ENCODE peak calls at places on chromosomes 6 and 20, in nine cellular contexts. One of them, this sample, is unnamed.

GRCh38 chr6:111013144-111013905 is 31.5 kb downstream of the RPF2 start:
- DNase-seq in CD4-positive, alpha-beta T cell: no peak
- DNase-seq in neural progenitor cell: no peak
- DNase-seq in colonic mucosa: no peak
- DNase-seq in HCT116: no peak
- DNase-seq in dorsolateral prefrontal cortex: no peak
- DNase-seq in glutamatergic neuron: no peak
- DNase-seq in lung: no peak
- DNase-seq in neural crest cell: no peak
- DNase-seq in this sample: no peak

GRCh38 chr20:59636791-59637370 is 32.5 kb downstream of the PHACTR3 start:
- DNase-seq in lung: peak
- DNase-seq in CD4-positive, alpha-beta T cell: no peak
- DNase-seq in HCT116: no peak
- DNase-seq in neural progenitor cell: no peak
- DNase-seq in neural crest cell: no peak
- DNase-seq in dorsolateral prefrontal cortex: no peak
- DNase-seq in glutamatergic neuron: no peak
- DNase-seq in colonic mucosa: no peak
- DNase-seq in this sample: no peak

GRCh38 chr6:110048221-110048875 is 70.2 kb downstream of the GPR6 start:
- DNase-seq in lung: peak
- DNase-seq in neural crest cell: no peak
- DNase-seq in HCT116: no peak
- DNase-seq in CD4-positive, alpha-beta T cell: no peak
- DNase-seq in colonic mucosa: no peak
- DNase-seq in dorsolateral prefrontal cortex: no peak
- DNase-seq in glutamatergic neuron: no peak
- DNase-seq in neural progenitor cell: no peak
- DNase-seq in this sample: no peak

GRCh38 chr6:5287205-5287965 is 26.1 kb downstream of the FARS2 start:
- DNase-seq in HCT116: no peak
- DNase-seq in neural progenitor cell: no peak
- DNase-seq in lung: no peak
- DNase-seq in colonic mucosa: no peak
- DNase-seq in glutamatergic neuron: no peak
- DNase-seq in dorsolateral prefrontal cortex: no peak
- DNase-seq in neural crest cell: no peak
- DNase-seq in CD4-positive, alpha-beta T cell: no peak
- DNase-seq in this sample: no peak

GRCh38 chr20:24027229-24027628 is 38.6 kb upstream of the GGTLC1 start:
- DNase-seq in lung: peak
- DNase-seq in HCT116: no peak
- DNase-seq in glutamatergic neuron: no peak
- DNase-seq in neural progenitor cell: no peak
- DNase-seq in dorsolateral prefrontal cortex: no peak
- DNase-seq in colonic mucosa: peak
- DNase-seq in neural crest cell: no peak
- DNase-seq in CD4-positive, alpha-beta T cell: peak
- DNase-seq in this sample: no peak

GRCh38 chr20:57783956-57784837 is 74.4 kb upstream of the PMEPA1 start:
- DNase-seq in lung: no peak
- DNase-seq in HCT116: no peak
- DNase-seq in colonic mucosa: no peak
- DNase-seq in CD4-positive, alpha-beta T cell: no peak
- DNase-seq in dorsolateral prefrontal cortex: no peak
- DNase-seq in neural crest cell: no peak
- DNase-seq in neural progenitor cell: no peak
- DNase-seq in glutamatergic neuron: no peak
- DNase-seq in this sample: no peak

GRCh38 chr6:2914318-2914660 is 11.2 kb upstream of the SERPINB9 start:
- DNase-seq in neural crest cell: no peak
- DNase-seq in CD4-positive, alpha-beta T cell: no peak
- DNase-seq in neural progenitor cell: no peak
- DNase-seq in HCT116: no peak
- DNase-seq in lung: peak
- DNase-seq in glutamatergic neuron: no peak
- DNase-seq in dorsolateral prefrontal cortex: no peak
- DNase-seq in colonic mucosa: peak
- DNase-seq in this sample: no peak

GRCh38 chr6:164068533-164068932 is 654.0 kb downstream of the QKI start:
- DNase-seq in glutamatergic neuron: no peak
- DNase-seq in neural crest cell: no peak
- DNase-seq in lung: no peak
- DNase-seq in colonic mucosa: no peak
- DNase-seq in dorsolateral prefrontal cortex: no peak
- DNase-seq in HCT116: no peak
- DNase-seq in CD4-positive, alpha-beta T cell: no peak
- DNase-seq in neural progenitor cell: no peak
- DNase-seq in this sample: no peak

GRCh38 chr6:106964954-106965353 is 9.6 kb downstream of the CD24 start:
- DNase-seq in glutamatergic neuron: no peak
- DNase-seq in lung: no peak
- DNase-seq in neural progenitor cell: no peak
- DNase-seq in CD4-positive, alpha-beta T cell: no peak
- DNase-seq in dorsolateral prefrontal cortex: no peak
- DNase-seq in HCT116: no peak
- DNase-seq in neural crest cell: no peak
- DNase-seq in colonic mucosa: no peak
- DNase-seq in this sample: no peak

GRCh38 chr6:106967936-106968555 is 6.5 kb downstream of the CD24 start:
- DNase-seq in lung: no peak
- DNase-seq in neural progenitor cell: no peak
- DNase-seq in glutamatergic neuron: no peak
- DNase-seq in CD4-positive, alpha-beta T cell: no peak
- DNase-seq in HCT116: no peak
- DNase-seq in dorsolateral prefrontal cortex: no peak
- DNase-seq in neural crest cell: no peak
- DNase-seq in colonic mucosa: no peak
- DNase-seq in this sample: no peak

GRCh38 chr6:106964099-106964498 is 10.4 kb downstream of the CD24 start:
- DNase-seq in neural crest cell: no peak
- DNase-seq in dorsolateral prefrontal cortex: no peak
- DNase-seq in HCT116: no peak
- DNase-seq in lung: no peak
- DNase-seq in CD4-positive, alpha-beta T cell: no peak
- DNase-seq in neural progenitor cell: no peak
- DNase-seq in glutamatergic neuron: no peak
- DNase-seq in colonic mucosa: no peak
- DNase-seq in this sample: no peak

GRCh38 chr6:106966671-106967522 is 7.6 kb downstream of the CD24 start:
- DNase-seq in neural crest cell: no peak
- DNase-seq in glutamatergic neuron: no peak
- DNase-seq in CD4-positive, alpha-beta T cell: no peak
- DNase-seq in lung: no peak
- DNase-seq in dorsolateral prefrontal cortex: no peak
- DNase-seq in HCT116: no peak
- DNase-seq in neural progenitor cell: no peak
- DNase-seq in colonic mucosa: no peak
- DNase-seq in this sample: no peak

DNA sequence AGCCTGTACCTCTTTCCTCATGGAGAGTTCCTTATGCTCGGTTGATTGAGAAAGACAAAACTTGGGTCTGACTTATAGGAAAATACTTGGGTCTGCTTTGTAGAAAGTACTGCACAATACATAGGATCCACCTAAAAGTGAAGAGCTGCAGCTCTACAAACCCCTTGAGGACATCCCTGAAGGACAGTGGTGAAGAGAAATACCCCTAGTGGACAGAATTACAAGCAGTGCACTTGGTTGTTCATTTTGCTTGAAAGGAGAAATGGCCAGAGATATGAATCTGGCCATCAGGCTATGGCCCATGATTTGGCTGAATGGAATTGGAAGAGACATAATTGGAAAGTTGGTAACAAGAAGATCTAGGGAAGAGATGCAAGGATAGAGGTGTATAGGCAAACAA is 8.3 kb downstream of the CD24 start:
- DNase-seq in neural progenitor cell: no peak
- DNase-seq in lung: no peak
- DNase-seq in neural crest cell: no peak
- DNase-seq in HCT116: no peak
- DNase-seq in glutamatergic neuron: no peak
- DNase-seq in dorsolateral prefrontal cortex: no peak
- DNase-seq in colonic mucosa: no peak
- DNase-seq in CD4-positive, alpha-beta T cell: no peak
- DNase-seq in this sample: no peak
- TF ChIP-seq CTCF in neural progenitor cell: no peak
- TF ChIP-seq CTCF in lung: no peak
- TF ChIP-seq CTCF in neural crest cell: peak
- TF ChIP-seq CTCF in HCT116: peak
- TF ChIP-seq CTCF in glutamatergic neuron: no peak
- TF ChIP-seq CTCF in dorsolateral prefrontal cortex: no peak
- TF ChIP-seq CTCF in colonic mucosa: no peak
- TF ChIP-seq CTCF in CD4-positive, alpha-beta T cell: no peak
- TF ChIP-seq CTCF in this sample: no peak

DNA sequence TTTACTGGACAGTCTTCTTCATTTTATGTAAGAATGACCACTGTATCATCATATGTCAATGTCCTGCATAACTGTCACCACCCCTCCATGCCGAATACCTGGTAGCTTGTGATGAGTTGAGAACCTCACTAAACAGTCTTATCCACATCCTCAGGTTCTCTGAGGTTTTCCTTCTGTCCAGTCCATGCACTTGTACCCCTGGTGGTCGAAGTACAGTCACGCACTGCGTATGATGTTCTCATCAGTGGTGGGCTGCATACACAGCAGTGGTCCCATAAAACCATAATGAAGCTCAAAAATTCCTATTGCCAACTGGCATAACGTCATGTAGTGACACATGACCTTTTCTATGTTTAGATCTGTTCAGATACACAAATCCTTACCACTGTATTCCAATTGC is 31.2 kb upstream of the SDCBP2 start:
- DNase-seq in neural progenitor cell: no peak
- DNase-seq in CD4-positive, alpha-beta T cell: no peak
- DNase-seq in colonic mucosa: no peak
- DNase-seq in neural crest cell: no peak
- DNase-seq in HCT116: no peak
- DNase-seq in lung: no peak
- DNase-seq in dorsolateral prefrontal cortex: no peak
- DNase-seq in glutamatergic neuron: no peak
- DNase-seq in this sample: no peak
- TF ChIP-seq CTCF in neural progenitor cell: no peak
- TF ChIP-seq CTCF in CD4-positive, alpha-beta T cell: no peak
- TF ChIP-seq CTCF in colonic mucosa: no peak
- TF ChIP-seq CTCF in neural crest cell: no peak
- TF ChIP-seq CTCF in HCT116: peak
- TF ChIP-seq CTCF in lung: no peak
- TF ChIP-seq CTCF in dorsolateral prefrontal cortex: no peak
- TF ChIP-seq CTCF in glutamatergic neuron: peak
- TF ChIP-seq CTCF in this sample: peak

GRCh38 chr6:31366693-31367470 is 9.9 kb upstream of the HLA-B start:
- DNase-seq in colonic mucosa: peak
- DNase-seq in dorsolateral prefrontal cortex: peak
- DNase-seq in CD4-positive, alpha-beta T cell: peak
- DNase-seq in lung: peak
- DNase-seq in HCT116: peak
- DNase-seq in glutamatergic neuron: peak
- DNase-seq in neural progenitor cell: peak
- DNase-seq in neural crest cell: peak
- DNase-seq in this sample: peak

GRCh38 chr6:31363809-31364208 is 6.8 kb upstream of the HLA-B start:
- DNase-seq in colonic mucosa: no peak
- DNase-seq in neural progenitor cell: no peak
- DNase-seq in CD4-positive, alpha-beta T cell: no peak
- DNase-seq in lung: no peak
- DNase-seq in HCT116: no peak
- DNase-seq in dorsolateral prefrontal cortex: no peak
- DNase-seq in neural crest cell: no peak
- DNase-seq in glutamatergic neuron: no peak
- DNase-seq in this sample: no peak

GRCh38 chr6:31362751-31363150 is 5.8 kb upstream of the HLA-B start:
- DNase-seq in glutamatergic neuron: no peak
- DNase-seq in CD4-positive, alpha-beta T cell: no peak
- DNase-seq in neural crest cell: no peak
- DNase-seq in HCT116: no peak
- DNase-seq in colonic mucosa: no peak
- DNase-seq in neural progenitor cell: no peak
- DNase-seq in lung: no peak
- DNase-seq in dorsolateral prefrontal cortex: no peak
- DNase-seq in this sample: no peak

GRCh38 chr6:31365864-31366263 is 8.9 kb upstream of the HLA-B start:
- DNase-seq in colonic mucosa: no peak
- DNase-seq in glutamatergic neuron: no peak
- DNase-seq in neural crest cell: no peak
- DNase-seq in lung: no peak
- DNase-seq in dorsolateral prefrontal cortex: no peak
- DNase-seq in neural progenitor cell: peak
- DNase-seq in CD4-positive, alpha-beta T cell: no peak
- DNase-seq in HCT116: no peak
- DNase-seq in this sample: no peak

GRCh38 chr6:31368461-31368860 is 11.5 kb upstream of the HLA-B start:
- DNase-seq in dorsolateral prefrontal cortex: no peak
- DNase-seq in colonic mucosa: no peak
- DNase-seq in lung: no peak
- DNase-seq in HCT116: peak
- DNase-seq in neural progenitor cell: no peak
- DNase-seq in glutamatergic neuron: no peak
- DNase-seq in CD4-positive, alpha-beta T cell: no peak
- DNase-seq in neural crest cell: no peak
- DNase-seq in this sample: no peak
- TF ChIP-seq CTCF in dorsolateral prefrontal cortex: no peak
- TF ChIP-seq CTCF in colonic mucosa: no peak
- TF ChIP-seq CTCF in lung: no peak
- TF ChIP-seq CTCF in HCT116: no peak
- TF ChIP-seq CTCF in neural progenitor cell: no peak
- TF ChIP-seq CTCF in glutamatergic neuron: no peak
- TF ChIP-seq CTCF in CD4-positive, alpha-beta T cell: no peak
- TF ChIP-seq CTCF in neural crest cell: no peak
- TF ChIP-seq CTCF in this sample: no peak

GRCh38 chr20:62708591-62709536 is at the start of gene NTSR1:
- DNase-seq in HCT116: no peak
- DNase-seq in glutamatergic neuron: peak
- DNase-seq in dorsolateral prefrontal cortex: no peak
- DNase-seq in colonic mucosa: no peak
- DNase-seq in CD4-positive, alpha-beta T cell: no peak
- DNase-seq in neural progenitor cell: peak
- DNase-seq in neural crest cell: no peak
- DNase-seq in lung: no peak
- DNase-seq in this sample: peak

GRCh38 chr20:62707281-62707941 is 1.2 kb upstream of the NTSR1 start:
- DNase-seq in glutamatergic neuron: peak
- DNase-seq in colonic mucosa: no peak
- DNase-seq in neural progenitor cell: peak
- DNase-seq in CD4-positive, alpha-beta T cell: no peak
- DNase-seq in lung: no peak
- DNase-seq in HCT116: no peak
- DNase-seq in dorsolateral prefrontal cortex: no peak
- DNase-seq in neural crest cell: no peak
- DNase-seq in this sample: no peak

GRCh38 chr20:62706857-62707256 is 1.8 kb upstream of the NTSR1 start:
- DNase-seq in colonic mucosa: no peak
- DNase-seq in glutamatergic neuron: no peak
- DNase-seq in neural crest cell: no peak
- DNase-seq in CD4-positive, alpha-beta T cell: no peak
- DNase-seq in lung: no peak
- DNase-seq in dorsolateral prefrontal cortex: no peak
- DNase-seq in neural progenitor cell: no peak
- DNase-seq in HCT116: no peak
- DNase-seq in this sample: no peak

GRCh38 chr20:62709537-62709905 is 885 bp downstream of the NTSR1 start:
- DNase-seq in colonic mucosa: no peak
- DNase-seq in neural crest cell: no peak
- DNase-seq in glutamatergic neuron: no peak
- DNase-seq in lung: no peak
- DNase-seq in CD4-positive, alpha-beta T cell: no peak
- DNase-seq in neural progenitor cell: no peak
- DNase-seq in dorsolateral prefrontal cortex: no peak
- DNase-seq in HCT116: no peak
- DNase-seq in this sample: no peak

DNA sequence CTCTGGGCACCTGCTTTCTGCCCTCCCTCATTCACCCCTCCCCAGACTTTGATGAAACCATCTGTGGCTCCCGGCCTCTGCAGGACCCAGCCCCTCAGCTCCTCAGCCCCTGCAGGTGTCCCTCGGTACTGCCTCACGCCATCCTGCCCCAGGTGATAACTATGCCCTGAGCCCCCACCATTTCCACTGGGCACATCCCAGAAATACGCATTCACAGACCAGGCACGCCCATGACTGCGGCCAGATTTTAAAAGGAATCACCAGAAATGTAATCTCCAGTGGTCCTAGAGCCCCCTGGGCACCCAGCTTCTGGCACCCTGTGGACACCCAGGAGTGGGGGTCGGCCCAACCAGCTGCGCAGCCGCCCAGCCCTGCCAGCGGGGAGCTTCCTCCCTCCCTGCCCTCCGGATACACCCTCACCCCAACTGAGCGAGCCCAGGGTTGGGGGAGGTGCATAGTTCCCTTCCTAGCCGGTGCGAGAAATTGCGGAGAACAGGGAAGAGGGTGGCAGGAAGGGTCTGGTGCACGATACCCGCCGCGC is 585 bp upstream of the NTSR1 start:
- DNase-seq in lung: no peak
- DNase-seq in neural crest cell: no peak
- DNase-seq in neural progenitor cell: peak
- DNase-seq in glutamatergic neuron: peak
- DNase-seq in HCT116: peak
- DNase-seq in colonic mucosa: no peak
- DNase-seq in CD4-positive, alpha-beta T cell: no peak
- DNase-seq in dorsolateral prefrontal cortex: no peak
- DNase-seq in this sample: peak
- TF ChIP-seq CTCF in lung: no peak
- TF ChIP-seq CTCF in neural crest cell: peak
- TF ChIP-seq CTCF in neural progenitor cell: peak
- TF ChIP-seq CTCF in glutamatergic neuron: peak
- TF ChIP-seq CTCF in HCT116: peak
- TF ChIP-seq CTCF in colonic mucosa: no peak
- TF ChIP-seq CTCF in CD4-positive, alpha-beta T cell: peak
- TF ChIP-seq CTCF in dorsolateral prefrontal cortex: no peak
- TF ChIP-seq CTCF in this sample: peak